ENCODE peak calls at places on chromosomes 3 and 15, in four cellular contexts. J is hypothalamus, P is NCI-H1092, N is BE2C. U is an unnamed sample.

GRCh38 chr15:82124331-82125263 is 78.8 kb upstream of the MEX3B start:
- DNase-seq in N (no peak), P (no peak), J (no peak), U (no peak)

GRCh38 chr3:147930417-147930816 is 521.3 kb downstream of the ZIC1 start:
- DNase-seq in J (no peak), N (no peak), P (no peak), U (no peak)

GRCh38 chr3:171822707-171823106 is 12.4 kb upstream of the PLD1 start:
- DNase-seq in P (no peak), N (no peak), J (no peak), U (no peak)

GRCh38 chr15:66912441-66912840 is 153.0 kb upstream of the SMAD3 start:
- DNase-seq in N (no peak), J (no peak), P (no peak), U (no peak)

GRCh38 chr3:55409802-55410201 is 77.3 kb downstream of the WNT5A start:
- DNase-seq in J (no peak), P (no peak), N (no peak), U (no peak)

GRCh38 chr15:78308422-78309021 is 9.1 kb upstream of the SKIC8 start:
- DNase-seq in P (peak), N (peak), J (peak), U (peak)

GRCh38 chr3:95705786-95706418 is 1108.5 kb upstream of the EPHA6 start:
- DNase-seq in J (no peak), P (no peak), N (no peak), U (no peak)

GRCh38 chr3:177878192-177878591 is 658.0 kb upstream of the KCNMB2 start:
- DNase-seq in P (no peak), N (no peak), J (no peak), U (no peak)

GRCh38 chr15:72068826-72069225 is 49.1 kb downstream of the MYO9A start:
- DNase-seq in J (no peak), N (no peak), P (no peak), U (no peak)

GRCh38 chr3:87595798-87596197 is 319.4 kb upstream of the POU1F1 start:
- DNase-seq in J (no peak), N (no peak), P (no peak), U (no peak)

GRCh38 chr3:185335799-185336198 is 27.1 kb upstream of the MAP3K13 start:
- DNase-seq in J (no peak), P (no peak), N (no peak), U (no peak)

GRCh38 chr15:38588672-38589071 is 24.1 kb upstream of the RASGRP1 start:
- DNase-seq in P (no peak), N (no peak), J (no peak), U (no peak)

GRCh38 chr3:127786358-127787070 is 35.8 kb downstream of the MGLL start:
- DNase-seq in N (peak), J (no peak), P (peak), U (peak)

GRCh38 chr3:17605032-17605431 is 137.4 kb downstream of the TBC1D5 start:
- DNase-seq in P (no peak), J (no peak), N (no peak), U (no peak)

GRCh38 chr3:100023595-100023994 is 90.7 kb downstream of the FILIP1L start:
- DNase-seq in P (no peak), J (no peak), N (no peak), U (no peak)

GRCh38 chr15:71666723-71667122 is 143.6 kb upstream of the NR2E3 start:
- DNase-seq in J (no peak), P (no peak), N (no peak), U (no peak)

GRCh38 chr3:57949779-57950618 is 58.2 kb upstream of the FLNB start:
- DNase-seq in P (no peak), J (no peak), N (no peak), U (no peak)

GRCh38 chr3:146138904-146139303 is 22.1 kb downstream of the PLOD2 start:
- DNase-seq in J (no peak), N (no peak), P (no peak), U (no peak)

GRCh38 chr3:57864853-57865252 is 108.7 kb downstream of the SLMAP start:
- DNase-seq in N (no peak), P (no peak), J (no peak), U (no peak)

GRCh38 chr3:38521391-38521987 is 25.3 kb downstream of the EXOG start:
- DNase-seq in P (peak), J (no peak), N (peak), U (no peak)

GRCh38 chr3:158749526-158749925 is 17.3 kb upstream of the RARRES1 start:
- DNase-seq in P (no peak), J (no peak), N (no peak), U (no peak)

GRCh38 chr3:106114848-106115247 is 246.0 kb upstream of the CBLB start:
- DNase-seq in P (no peak), N (no peak), J (no peak), U (no peak)

GRCh38 chr3:106206165-106206564 is 337.4 kb upstream of the CBLB start:
- DNase-seq in P (no peak), J (no peak), N (no peak), U (no peak)

GRCh38 chr3:22378869-22379268 is 627.9 kb upstream of the ZNF385D start:
- DNase-seq in P (no peak), J (no peak), N (no peak), U (no peak)

GRCh38 chr3:31880020-31880419 is 101.0 kb downstream of the OSBPL10 start:
- DNase-seq in P (no peak), N (no peak), J (no peak), U (no peak)

GRCh38 chr3:107329088-107329487 is 48.2 kb upstream of the CCDC54 start:
- DNase-seq in N (no peak), J (no peak), P (no peak), U (no peak)